ENCODE peak calls at places on chromosome 12, in six cellular contexts. One of them, this sample, is unnamed.

GRCh38 chr12:57085999-57086950 is 2.6 kb upstream of the NAB2 start:
- DNase-seq in OCI-LY7: peak; percentile 72
- DNase-seq in fibroblast of the aortic adventitia: peak; percentile 82
- DNase-seq in adipocyte: peak; percentile 83
- DNase-seq in pancreas: peak; percentile 66
- DNase-seq in H1: peak; percentile 72
- DNase-seq in this sample: peak; percentile 80

GRCh38 chr12:50542448-50542847 is 37.7 kb downstream of the DIP2B start:
- DNase-seq in fibroblast of the aortic adventitia: peak; percentile 36
- DNase-seq in H1: no peak
- DNase-seq in adipocyte: peak; percentile 35
- DNase-seq in OCI-LY7: no peak
- DNase-seq in pancreas: no peak
- DNase-seq in this sample: no peak

GRCh38 chr12:15001733-15002471 is 29.1 kb downstream of the PDE6H start:
- DNase-seq in fibroblast of the aortic adventitia: peak; percentile 44
- DNase-seq in OCI-LY7: no peak
- DNase-seq in pancreas: no peak
- DNase-seq in H1: peak; percentile 54
- DNase-seq in adipocyte: peak; percentile 9
- DNase-seq in this sample: peak; percentile 21

GRCh38 chr12:64603183-64603841 is 7.0 kb upstream of the RASSF3 start:
- DNase-seq in fibroblast of the aortic adventitia: no peak
- DNase-seq in H1: no peak
- DNase-seq in adipocyte: no peak
- DNase-seq in pancreas: no peak
- DNase-seq in OCI-LY7: no peak
- DNase-seq in this sample: no peak

GRCh38 chr12:115176741-115177400 is 492.9 kb upstream of the TBX3 start:
- DNase-seq in pancreas: no peak
- DNase-seq in OCI-LY7: no peak
- DNase-seq in fibroblast of the aortic adventitia: no peak
- DNase-seq in adipocyte: no peak
- DNase-seq in H1: no peak
- DNase-seq in this sample: no peak

GRCh38 chr12:122820838-122821271 is 14.4 kb upstream of the HIP1R start:
- DNase-seq in pancreas: no peak
- DNase-seq in adipocyte: no peak
- DNase-seq in fibroblast of the aortic adventitia: no peak
- DNase-seq in OCI-LY7: peak; percentile 73
- DNase-seq in H1: no peak
- DNase-seq in this sample: no peak

GRCh38 chr12:12903642-12904609 is 12.6 kb downstream of the GPRC5A start:
- DNase-seq in adipocyte: no peak
- DNase-seq in OCI-LY7: no peak
- DNase-seq in fibroblast of the aortic adventitia: no peak
- DNase-seq in pancreas: no peak
- DNase-seq in H1: no peak
- DNase-seq in this sample: no peak

GRCh38 chr12:124898200-124898950 is 16.1 kb downstream of the UBC start:
- DNase-seq in adipocyte: no peak
- DNase-seq in OCI-LY7: peak; percentile 86
- DNase-seq in H1: peak; percentile 87
- DNase-seq in fibroblast of the aortic adventitia: peak; percentile 28
- DNase-seq in pancreas: no peak
- DNase-seq in this sample: peak; percentile 83

GRCh38 chr12:131511391-131511802 is 199.5 kb upstream of the SFSWAP start:
- DNase-seq in fibroblast of the aortic adventitia: no peak
- DNase-seq in OCI-LY7: peak; percentile 89
- DNase-seq in adipocyte: no peak
- DNase-seq in H1: no peak
- DNase-seq in pancreas: no peak
- DNase-seq in this sample: no peak

GRCh38 chr12:57718641-57719528 is 19.7 kb downstream of the AGAP2 start:
- DNase-seq in adipocyte: no peak
- DNase-seq in H1: peak; percentile 4
- DNase-seq in pancreas: no peak
- DNase-seq in OCI-LY7: no peak
- DNase-seq in fibroblast of the aortic adventitia: no peak
- DNase-seq in this sample: no peak

GRCh38 chr12:77608157-77608755 is 222.4 kb upstream of the NAV3 start:
- DNase-seq in adipocyte: peak; percentile 44
- DNase-seq in OCI-LY7: no peak
- DNase-seq in fibroblast of the aortic adventitia: no peak
- DNase-seq in H1: no peak
- DNase-seq in pancreas: no peak
- DNase-seq in this sample: no peak

GRCh38 chr12:85076688-85077430 is 40.7 kb downstream of the LRRIQ1 start:
- DNase-seq in fibroblast of the aortic adventitia: peak; percentile 95
- DNase-seq in OCI-LY7: peak; percentile 45
- DNase-seq in H1: no peak
- DNase-seq in adipocyte: peak; percentile 93
- DNase-seq in pancreas: no peak
- DNase-seq in this sample: no peak

GRCh38 chr12:68113644-68114043 is 45.9 kb downstream of the IFNG start:
- DNase-seq in pancreas: no peak
- DNase-seq in fibroblast of the aortic adventitia: no peak
- DNase-seq in H1: peak; percentile 77
- DNase-seq in OCI-LY7: peak; percentile 22
- DNase-seq in adipocyte: no peak
- DNase-seq in this sample: no peak

GRCh38 chr12:79944565-79944964 is 9.7 kb upstream of the PPP1R12A start:
- DNase-seq in pancreas: no peak
- DNase-seq in H1: no peak
- DNase-seq in OCI-LY7: no peak
- DNase-seq in adipocyte: no peak
- DNase-seq in fibroblast of the aortic adventitia: no peak
- DNase-seq in this sample: no peak

GRCh38 chr12:131919051-131919347 is 10.1 kb upstream of the PUS1 start:
- DNase-seq in adipocyte: no peak
- DNase-seq in pancreas: peak; percentile 72
- DNase-seq in fibroblast of the aortic adventitia: no peak
- DNase-seq in OCI-LY7: no peak
- DNase-seq in H1: no peak
- DNase-seq in this sample: no peak

GRCh38 chr12:105341010-105341409 is 10.5 kb downstream of the C12orf75 start:
- DNase-seq in OCI-LY7: no peak
- DNase-seq in adipocyte: peak; percentile 33
- DNase-seq in fibroblast of the aortic adventitia: peak; percentile 47
- DNase-seq in H1: no peak
- DNase-seq in pancreas: no peak
- DNase-seq in this sample: no peak

GRCh38 chr12:100826323-100826722 is 31.7 kb downstream of the ANO4 start:
- DNase-seq in H1: peak; percentile 72
- DNase-seq in fibroblast of the aortic adventitia: peak; percentile 68
- DNase-seq in adipocyte: peak; percentile 74
- DNase-seq in OCI-LY7: peak; percentile 32
- DNase-seq in pancreas: no peak
- DNase-seq in this sample: peak; percentile 30

GRCh38 chr12:2493086-2493485 is 301.7 kb upstream of the FKBP4 start:
- DNase-seq in H1: no peak
- DNase-seq in pancreas: no peak
- DNase-seq in fibroblast of the aortic adventitia: no peak
- DNase-seq in adipocyte: no peak
- DNase-seq in OCI-LY7: no peak
- DNase-seq in this sample: no peak

GRCh38 chr12:28378749-28379148 is 188.5 kb downstream of the CCDC91 start:
- DNase-seq in H1: no peak
- DNase-seq in fibroblast of the aortic adventitia: peak; percentile 99
- DNase-seq in adipocyte: peak; percentile 52
- DNase-seq in pancreas: no peak
- DNase-seq in OCI-LY7: no peak
- DNase-seq in this sample: no peak

GRCh38 chr12:3313655-3314305 is 177.2 kb upstream of the PRMT8 start:
- DNase-seq in adipocyte: peak; percentile 16
- DNase-seq in H1: no peak
- DNase-seq in OCI-LY7: peak; percentile 40
- DNase-seq in fibroblast of the aortic adventitia: no peak
- DNase-seq in pancreas: peak; percentile 65
- DNase-seq in this sample: peak; percentile 70

GRCh38 chr12:56028511-56029165 is 7.8 kb downstream of the IKZF4 start:
- DNase-seq in H1: no peak
- DNase-seq in OCI-LY7: no peak
- DNase-seq in fibroblast of the aortic adventitia: no peak
- DNase-seq in adipocyte: no peak
- DNase-seq in pancreas: no peak
- DNase-seq in this sample: no peak

DNA sequence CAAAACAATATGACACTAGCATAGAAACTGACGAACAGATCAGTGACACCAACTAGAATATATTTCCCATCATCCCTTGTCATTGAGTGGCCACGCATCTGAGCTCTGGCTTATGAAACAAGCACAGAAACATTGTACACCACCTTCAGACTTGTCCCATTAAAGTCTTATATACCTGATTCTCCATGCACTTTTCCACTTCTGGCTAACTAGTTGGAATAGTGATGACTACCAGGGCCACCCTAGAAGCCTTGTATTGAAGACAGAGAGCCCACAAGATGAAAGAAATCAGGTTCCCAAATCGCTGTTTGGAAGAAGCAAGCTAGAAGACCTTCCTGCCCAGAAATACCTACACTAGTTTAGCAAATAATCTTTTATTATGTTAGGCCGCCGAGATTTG is 99.7 kb upstream of the PPM1H start:
- DNase-seq in adipocyte: no peak
- DNase-seq in OCI-LY7: no peak
- DNase-seq in fibroblast of the aortic adventitia: no peak
- DNase-seq in pancreas: no peak
- DNase-seq in H1: no peak
- DNase-seq in this sample: no peak
- H3K4me3 ChIP-seq in adipocyte: no peak overlapping the region
- H3K4me3 ChIP-seq in OCI-LY7: no peak overlapping the region
- H3K4me3 ChIP-seq in fibroblast of the aortic adventitia: no peak overlapping the region
- H3K4me3 ChIP-seq in pancreas: no peak overlapping the region
- H3K4me3 ChIP-seq in H1: no peak overlapping the region
- H3K4me3 ChIP-seq in this sample: no peak overlapping the region

DNA sequence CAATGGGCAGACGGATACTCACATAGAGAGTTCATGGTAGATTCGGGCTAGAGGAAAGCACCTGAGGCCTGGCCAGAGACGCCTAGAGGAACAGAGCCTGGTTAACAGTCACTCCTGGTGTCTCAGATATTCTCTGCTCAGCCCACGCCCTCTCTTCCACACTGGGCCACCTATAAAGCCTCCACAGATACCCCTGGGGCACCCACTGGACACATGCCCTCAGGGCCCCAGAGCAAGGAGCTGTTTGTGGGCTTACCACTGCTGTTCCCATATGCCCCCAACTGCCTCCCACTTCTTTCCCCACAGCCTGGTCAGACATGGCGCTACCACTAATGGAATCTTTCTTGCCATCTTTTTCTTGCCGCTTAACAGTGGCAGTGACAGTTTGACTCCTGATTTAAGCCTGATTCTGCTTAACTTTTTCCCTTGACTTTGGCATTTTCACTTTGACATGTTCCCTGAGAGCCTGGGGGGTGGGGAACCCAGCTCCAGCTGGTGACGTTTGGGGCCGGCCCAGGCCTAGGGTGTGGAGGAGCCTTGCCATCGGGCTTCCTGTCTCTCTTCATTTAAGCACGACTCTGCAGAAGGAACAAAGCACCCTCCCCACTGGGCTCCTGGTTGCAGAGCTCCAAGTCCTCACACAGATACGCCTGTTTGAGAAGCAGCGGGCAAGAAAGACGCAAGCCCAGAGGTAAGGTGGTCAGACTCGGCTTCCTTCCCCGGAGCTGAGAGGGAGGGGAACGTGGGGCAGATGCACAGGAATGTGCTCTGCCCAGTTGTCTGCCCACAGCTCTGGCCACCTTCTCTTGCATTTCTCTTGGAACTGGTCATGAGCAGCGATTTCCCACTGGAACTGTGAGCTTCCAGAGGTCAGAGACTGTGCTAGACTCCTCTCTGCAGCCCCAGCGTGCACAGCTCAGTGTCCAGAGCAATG is at the start of gene CD4:
- DNase-seq in fibroblast of the aortic adventitia: no peak
- DNase-seq in OCI-LY7: no peak
- DNase-seq in adipocyte: no peak
- DNase-seq in pancreas: peak; percentile 28
- DNase-seq in H1: no peak
- DNase-seq in this sample: no peak
- H3K4me3 ChIP-seq in fibroblast of the aortic adventitia: no peak within 1 kb of the TSS
- H3K4me3 ChIP-seq in OCI-LY7: no peak within 1 kb of the TSS
- H3K4me3 ChIP-seq in adipocyte: no peak within 1 kb of the TSS
- H3K4me3 ChIP-seq in pancreas: no peak within 1 kb of the TSS
- H3K4me3 ChIP-seq in H1: no peak within 1 kb of the TSS
- H3K4me3 ChIP-seq in this sample: peak within 1 kb of the TSS; percentile 40

GRCh38 chr12:46478123-46478522 is 105.5 kb upstream of the SLC38A2 start:
- DNase-seq in H1: no peak
- DNase-seq in OCI-LY7: no peak
- DNase-seq in fibroblast of the aortic adventitia: no peak
- DNase-seq in pancreas: no peak
- DNase-seq in adipocyte: no peak
- DNase-seq in this sample: no peak

GRCh38 chr12:46472893-46473633 is 100.5 kb upstream of the SLC38A2 start:
- DNase-seq in H1: no peak
- DNase-seq in fibroblast of the aortic adventitia: peak; percentile 94
- DNase-seq in OCI-LY7: no peak
- DNase-seq in adipocyte: peak; percentile 56
- DNase-seq in pancreas: no peak
- DNase-seq in this sample: no peak

GRCh38 chr12:46477541-46477940 is 105.0 kb upstream of the SLC38A2 start:
- DNase-seq in OCI-LY7: no peak
- DNase-seq in adipocyte: no peak
- DNase-seq in pancreas: no peak
- DNase-seq in H1: no peak
- DNase-seq in fibroblast of the aortic adventitia: no peak
- DNase-seq in this sample: no peak

GRCh38 chr12:46473634-46474201 is 101.1 kb upstream of the SLC38A2 start:
- DNase-seq in fibroblast of the aortic adventitia: peak; percentile 98
- DNase-seq in adipocyte: peak; percentile 94
- DNase-seq in OCI-LY7: no peak
- DNase-seq in H1: no peak
- DNase-seq in pancreas: no peak
- DNase-seq in this sample: no peak

GRCh38 chr12:46475972-46476645 is 103.5 kb upstream of the SLC38A2 start:
- DNase-seq in fibroblast of the aortic adventitia: no peak
- DNase-seq in OCI-LY7: no peak
- DNase-seq in adipocyte: no peak
- DNase-seq in pancreas: no peak
- DNase-seq in H1: no peak
- DNase-seq in this sample: no peak
- H3K4me3 ChIP-seq in fibroblast of the aortic adventitia: no peak overlapping the region
- H3K4me3 ChIP-seq in OCI-LY7: no peak overlapping the region
- H3K4me3 ChIP-seq in adipocyte: no peak overlapping the region
- H3K4me3 ChIP-seq in pancreas: no peak overlapping the region
- H3K4me3 ChIP-seq in H1: no peak overlapping the region
- H3K4me3 ChIP-seq in this sample: no peak overlapping the region

DNA sequence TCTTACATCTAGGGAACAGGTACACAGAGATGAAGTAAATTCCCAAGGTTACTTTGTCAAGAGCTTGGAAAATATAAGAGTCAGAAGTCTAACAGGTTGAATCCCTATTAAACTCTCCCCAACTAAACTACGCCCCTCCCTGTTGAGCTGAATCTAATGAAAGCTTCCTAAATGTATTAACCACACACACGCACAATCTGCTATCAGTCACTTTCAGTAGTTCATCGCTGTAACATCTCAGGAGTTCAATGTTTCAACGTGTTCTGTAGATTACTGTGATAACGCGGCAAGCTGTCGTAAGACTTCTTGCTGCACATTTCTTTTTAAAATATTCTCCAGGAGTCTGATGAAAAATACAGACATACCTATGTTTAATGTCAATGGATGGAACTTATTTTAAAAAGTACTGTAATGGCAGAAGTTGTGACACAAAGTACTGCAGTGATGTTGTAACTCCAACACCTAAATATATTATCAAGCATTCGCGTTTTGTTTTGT is 612 bp upstream of the SLC25A3 start:
- DNase-seq in H1: no peak
- DNase-seq in adipocyte: no peak
- DNase-seq in OCI-LY7: no peak
- DNase-seq in pancreas: no peak
- DNase-seq in fibroblast of the aortic adventitia: no peak
- DNase-seq in this sample: no peak
- H3K4me3 ChIP-seq in H1: peak overlapping the region; percentile 94
- H3K4me3 ChIP-seq in adipocyte: peak overlapping the region; percentile 96
- H3K4me3 ChIP-seq in OCI-LY7: peak overlapping the region; percentile 92
- H3K4me3 ChIP-seq in pancreas: peak overlapping the region; percentile 71
- H3K4me3 ChIP-seq in fibroblast of the aortic adventitia: peak overlapping the region; percentile 65
- H3K4me3 ChIP-seq in this sample: peak overlapping the region; percentile 97